ENCODE peak calls at places on chromosome 6, in six cellular contexts. A, W, O, T, Q and K are unnamed samples.

GRCh38 chr6:73732845-73733675 is 37.1 kb downstream of the CD109 start:
- DNase-seq in A (peak), W (peak), O (peak), T (peak), Q (peak), K (peak)

GRCh38 chr6:107646176-107646575 is 156.3 kb downstream of the SOBP start:
- DNase-seq in A (peak), W (peak), O (no peak), T (no peak), Q (no peak), K (no peak)

GRCh38 chr6:44415424-44415823 is 27.9 kb downstream of the CDC5L start:
- DNase-seq in A (no peak), W (peak), O (no peak), T (no peak), Q (no peak), K (peak)

GRCh38 chr6:149031545-149032317 is 284.9 kb downstream of the UST start:
- DNase-seq in A (peak), W (no peak), O (peak), T (no peak), Q (peak), K (peak)

GRCh38 chr6:47718571-47718970 is 20.2 kb downstream of the ADGRF4 start:
- DNase-seq in A (no peak), W (no peak), O (no peak), T (no peak), Q (no peak), K (no peak)

GRCh38 chr6:35385457-35386202 is 43.3 kb downstream of the PPARD start:
- DNase-seq in A (peak), W (peak), O (no peak), T (no peak), Q (no peak), K (no peak)

GRCh38 chr6:22642254-22642653 is 72.9 kb downstream of the HDGFL1 start:
- DNase-seq in A (peak), W (no peak), O (no peak), T (no peak), Q (no peak), K (no peak)

GRCh38 chr6:133895573-133896343 is 6.8 kb downstream of the TCF21 start:
- DNase-seq in A (peak), W (no peak), O (no peak), T (peak), Q (no peak), K (no peak)

GRCh38 chr6:135703621-135704020 is 147.9 kb upstream of the PDE7B start:
- DNase-seq in A (no peak), W (no peak), O (no peak), T (no peak), Q (no peak), K (peak)

GRCh38 chr6:71602385-71602949 is 283.9 kb upstream of the RIMS1 start:
- DNase-seq in A (peak), W (no peak), O (no peak), T (no peak), Q (no peak), K (no peak)

GRCh38 chr6:2748183-2748582 is 2.5 kb downstream of the MYLK4 start:
- DNase-seq in A (no peak), W (no peak), O (no peak), T (no peak), Q (no peak), K (no peak)

GRCh38 chr6:49336514-49337131 is 126.4 kb downstream of the MMUT start:
- DNase-seq in A (peak), W (peak), O (no peak), T (peak), Q (no peak), K (no peak)

GRCh38 chr6:37048851-37049734 is 43.6 kb downstream of the FGD2 start:
- DNase-seq in A (peak), W (peak), O (peak), T (no peak), Q (no peak), K (peak)

GRCh38 chr6:34237722-34238506 is 1.2 kb downstream of the HMGA1 start:
- DNase-seq in A (no peak), W (peak), O (no peak), T (peak), Q (peak), K (peak)
- TF ChIP-seq CTCF in A (no peak), W (no peak), O (peak), T (peak), Q (no peak), K (peak)

DNA sequence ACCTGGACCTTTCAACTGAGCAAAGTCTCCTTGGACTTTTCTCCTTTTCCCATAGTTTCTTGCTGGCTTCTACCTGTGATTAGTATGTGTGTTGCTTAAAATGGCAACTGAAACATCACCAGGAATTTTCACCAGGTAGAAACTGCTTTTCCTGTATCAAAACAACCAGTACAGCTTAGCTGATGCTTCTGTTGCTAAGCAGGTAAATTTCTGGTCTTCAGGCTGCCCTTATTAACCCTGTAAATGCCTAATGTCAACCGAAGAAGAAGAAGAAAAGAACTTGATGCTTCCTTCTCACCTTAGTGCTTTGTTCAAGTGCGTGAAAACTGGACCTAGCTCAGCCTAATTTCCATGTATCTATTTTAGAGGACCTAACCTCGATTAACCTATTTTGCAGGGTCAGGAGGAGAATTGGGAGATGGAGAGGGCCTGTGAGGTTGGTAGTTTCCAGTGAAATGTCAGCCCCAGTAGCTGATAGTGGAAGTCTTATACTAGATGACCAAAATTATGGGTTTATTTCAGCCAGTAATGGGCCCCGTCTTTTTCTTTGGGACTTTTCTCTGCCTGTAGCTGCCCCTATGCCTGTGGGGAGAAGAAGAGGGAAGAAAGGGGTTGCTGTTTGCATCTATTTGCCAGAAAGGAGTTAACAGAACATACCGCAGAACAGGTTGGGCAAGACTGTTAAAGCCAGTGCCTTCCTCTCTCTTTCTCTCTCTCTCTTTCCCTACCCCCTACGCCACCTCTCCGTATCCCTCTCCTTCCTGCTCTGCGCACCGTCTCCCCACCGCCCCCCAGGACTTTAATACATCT is 37.7 kb downstream of the RREB1 start:
- DNase-seq in A (no peak), W (peak), O (no peak), T (no peak), Q (no peak), K (no peak)
- H3K4me3 ChIP-seq in A (no peak), W (no peak), O (no peak), T (no peak), Q (no peak), K (peak)

DNA sequence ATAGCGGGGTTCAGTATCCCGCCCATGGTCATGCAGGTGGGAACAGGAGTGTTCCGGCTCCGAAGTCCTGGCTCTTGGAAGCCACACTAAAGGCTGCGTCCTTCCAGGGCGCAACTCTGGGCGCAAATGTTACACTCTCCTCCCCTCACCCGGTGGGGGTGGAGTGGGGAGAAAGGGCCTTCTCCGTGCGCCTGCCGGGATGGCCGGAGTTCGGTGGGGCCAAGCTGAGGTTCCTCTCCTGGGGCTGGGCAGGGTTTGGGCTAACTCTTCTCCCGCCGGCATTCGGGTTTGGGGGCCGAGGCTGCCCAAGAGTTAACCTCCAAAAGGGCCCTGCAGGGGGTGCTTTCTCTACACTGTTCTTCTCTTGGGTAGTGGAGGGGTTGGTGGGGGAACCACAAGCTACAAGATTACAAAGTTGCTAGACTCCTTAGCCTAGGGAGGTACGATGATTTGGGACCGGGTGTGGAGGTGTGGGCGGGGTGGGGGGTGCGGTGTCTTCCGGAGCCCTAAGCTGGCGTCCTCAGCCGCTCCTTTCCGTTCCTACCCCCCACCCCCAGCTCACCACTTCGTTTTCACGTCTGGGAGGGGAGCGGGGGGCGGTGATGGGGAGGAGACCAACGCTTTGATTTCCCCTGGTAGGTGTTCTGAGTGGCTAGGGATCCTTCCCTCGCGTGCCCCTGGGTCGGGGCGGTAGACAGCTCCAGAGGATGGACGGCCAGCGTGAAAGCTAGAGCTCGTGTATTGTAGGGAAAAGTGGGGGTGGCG is 12.3 kb downstream of the NRN1 start:
- DNase-seq in A (no peak), W (no peak), O (no peak), T (no peak), Q (no peak), K (no peak)
- TF ChIP-seq CTCF in A (no peak), W (no peak), O (no peak), T (no peak), Q (no peak), K (no peak)

DNA sequence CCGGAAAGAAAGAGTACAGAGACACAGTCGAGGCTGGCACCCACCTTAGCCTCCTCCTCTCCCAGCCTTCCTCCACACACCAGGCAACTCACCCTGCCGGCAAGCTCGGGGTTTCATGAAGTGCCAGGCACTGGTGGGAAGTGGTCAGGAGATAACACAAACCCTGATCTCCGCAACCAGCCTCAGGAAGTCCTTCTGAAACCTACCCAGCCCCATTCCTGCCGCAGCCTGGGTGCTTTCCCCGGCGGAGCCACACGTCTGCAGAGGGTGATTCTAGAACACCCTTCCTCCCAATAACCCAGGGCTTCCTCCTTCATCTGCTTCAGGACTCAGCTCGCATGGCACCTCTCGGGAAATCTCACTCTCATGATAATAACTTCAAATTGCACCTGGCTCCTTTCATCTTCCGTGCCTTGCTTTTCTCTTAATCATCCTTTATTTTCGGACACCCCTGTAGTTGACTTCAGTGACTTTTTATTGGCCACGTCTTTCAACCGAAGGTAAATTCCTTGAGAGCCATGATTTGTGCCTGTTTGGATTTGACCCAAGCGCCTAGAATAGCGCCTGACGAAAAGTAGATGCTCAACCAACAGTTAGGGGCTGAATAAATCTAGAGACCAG is 8.7 kb upstream of the HLA-E start:
- DNase-seq in A (no peak), W (no peak), O (no peak), T (no peak), Q (no peak), K (peak)
- H3K4me3 ChIP-seq in A (no peak), W (no peak), O (no peak), T (no peak), Q (peak), K (no peak)

DNA sequence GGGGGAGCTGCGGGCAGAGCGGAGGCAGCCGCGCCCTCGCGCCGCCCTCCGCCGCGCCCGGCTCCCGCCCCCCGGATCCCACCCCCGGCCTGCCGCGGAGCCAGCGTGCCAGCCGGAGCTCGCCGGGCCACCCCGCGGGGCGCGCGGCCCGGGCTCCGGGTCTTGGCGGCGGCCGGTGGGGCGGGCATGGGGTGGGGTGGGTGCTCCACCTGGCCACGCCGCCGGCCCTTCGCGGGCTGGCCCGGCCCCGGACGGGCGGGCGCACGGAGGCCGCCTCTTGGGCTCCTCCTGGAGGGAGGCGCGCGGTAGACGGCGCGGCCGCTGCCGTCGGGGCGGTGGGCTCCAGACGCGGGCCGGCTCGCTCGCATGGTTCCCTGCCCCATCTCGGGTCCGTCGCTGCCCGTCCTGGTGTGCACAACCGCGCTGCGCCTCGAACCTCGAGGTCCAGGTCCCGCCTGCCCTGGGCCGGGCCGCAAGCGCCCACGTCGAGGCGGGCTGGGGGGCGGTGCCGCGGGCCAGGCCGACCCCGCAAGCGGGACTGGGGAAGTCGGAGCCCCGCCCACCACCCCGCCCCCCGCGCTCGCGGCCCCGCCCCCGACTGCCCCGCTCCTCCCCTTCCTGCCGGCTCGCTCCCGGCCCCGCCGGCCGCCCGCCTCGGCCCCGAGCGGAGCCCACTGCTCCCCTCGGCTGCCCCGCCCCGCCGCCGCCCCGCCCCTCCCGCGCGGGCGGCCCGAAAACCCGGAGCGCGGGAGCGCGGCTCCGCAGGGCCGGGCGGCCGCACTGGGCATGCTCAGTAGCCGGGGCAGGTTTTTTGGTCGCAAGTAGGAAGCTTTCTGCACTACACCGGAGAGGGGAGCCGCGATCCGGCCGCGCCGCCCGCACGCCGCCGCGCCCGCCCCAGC is at the start of gene CDYL:
- DNase-seq in A (peak), W (peak), O (peak), T (peak), Q (peak), K (peak)
- TF ChIP-seq CTCF in A (no peak), W (peak), O (peak), T (no peak), Q (peak), K (peak)

DNA sequence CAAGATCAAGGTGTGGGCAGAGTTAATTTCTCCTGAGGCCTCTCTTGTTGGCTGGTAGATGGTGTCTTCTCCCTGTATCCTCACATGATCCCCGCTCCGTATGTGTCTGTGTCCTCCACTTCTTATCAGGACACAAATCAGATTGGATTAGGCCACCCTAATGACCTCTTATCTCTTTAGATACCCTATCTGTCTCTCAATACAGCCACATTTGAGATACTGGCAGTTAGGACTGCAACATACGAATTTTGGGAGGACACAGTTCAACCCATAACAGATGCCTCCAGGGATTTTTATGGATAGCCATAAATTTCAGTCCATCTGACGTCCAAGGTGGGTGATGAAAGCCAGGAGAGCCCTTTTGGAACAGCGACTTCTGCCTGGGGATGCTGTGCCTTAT is 369.0 kb downstream of the NRN1 start:
- DNase-seq in A (no peak), W (no peak), O (no peak), T (no peak), Q (no peak), K (no peak)
- H3K4me3 ChIP-seq in A (no peak), W (no peak), O (no peak), T (no peak), Q (no peak), K (no peak)

DNA sequence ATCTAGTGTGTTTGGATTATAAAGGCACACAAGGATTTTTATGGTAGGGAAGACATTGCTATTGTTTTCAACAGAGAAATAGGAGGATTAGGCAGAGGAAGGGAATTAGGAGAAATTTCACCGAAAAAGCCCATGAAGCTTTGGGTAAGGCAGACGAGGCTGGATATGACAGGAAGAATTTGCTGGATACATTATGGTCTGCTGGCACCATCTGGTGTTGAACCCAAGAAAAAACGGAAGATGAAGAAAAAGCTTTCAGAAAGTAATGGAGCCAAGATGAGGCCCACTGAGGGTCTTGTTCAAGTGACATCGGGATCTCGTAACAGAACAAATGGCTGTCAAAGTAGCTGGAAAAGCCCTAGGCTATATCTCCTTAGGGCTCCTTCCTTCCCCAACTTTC is 56.5 kb downstream of the OR2J2 start:
- DNase-seq in A (no peak), W (no peak), O (no peak), T (no peak), Q (no peak), K (no peak)
- TF ChIP-seq CTCF in A (no peak), W (no peak), O (no peak), T (no peak), Q (no peak), K (peak)

DNA sequence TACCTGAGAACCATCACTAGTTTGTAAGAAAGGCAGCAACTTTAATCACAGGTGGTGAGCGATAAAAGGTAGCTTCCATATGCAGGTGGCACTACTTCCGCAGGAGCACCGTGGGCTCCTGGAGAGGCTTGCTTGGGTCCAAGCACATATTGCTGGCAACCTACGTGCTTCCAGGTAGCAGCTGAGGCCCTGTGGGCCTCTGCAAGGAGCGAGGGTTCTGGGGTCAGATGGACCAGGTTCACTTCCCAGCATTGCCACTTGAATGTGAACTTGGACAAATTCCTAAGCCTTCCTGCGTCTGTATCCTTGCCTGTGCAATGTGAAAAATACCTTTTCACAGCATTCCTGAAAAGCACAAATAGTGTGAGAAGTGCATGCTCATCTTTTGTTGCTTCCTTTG is 31.0 kb downstream of the TXNDC5 start:
- DNase-seq in A (no peak), W (no peak), O (no peak), T (no peak), Q (no peak), K (no peak)
- H3K4me3 ChIP-seq in A (no peak), W (no peak), O (no peak), T (no peak), Q (no peak), K (no peak)